ENCODE peak calls at places on chromosome 18, in six cellular contexts. W is gastrocnemius medialis; O is CD8-positive, alpha-beta T cell; H is mammary epithelial cell; I is upper lobe of right lung; K is K562. A is an unnamed sample. For H3K27me3, the result is how much of the 10 kb centered on the place peaks cover.

GRCh38 chr18:63410792-63411191 is 11.5 kb downstream of the VPS4B start:
- DNase-seq in I (no peak), K (no peak), O (no peak), W (no peak), H (peak), A (no peak)

GRCh38 chr18:79406708-79407107 is 11.0 kb downstream of the NFATC1 start:
- DNase-seq in K (no peak), O (no peak), H (no peak), W (no peak), I (peak), A (no peak)

GRCh38 chr18:60962629-60963028 is 370.6 kb upstream of the CDH20 start:
- DNase-seq in I (no peak), O (no peak), H (no peak), K (no peak), W (no peak), A (no peak)

GRCh38 chr18:32298289-32298688 is 108.5 kb downstream of the MEP1B start:
- DNase-seq in K (no peak), I (no peak), W (no peak), O (no peak), H (no peak), A (no peak)

GRCh38 chr18:58993260-58993659 is 128.6 kb downstream of the ZNF532 start:
- DNase-seq in W (no peak), K (no peak), O (no peak), H (peak), I (no peak), A (no peak)

GRCh38 chr18:42229211-42230210 is 274.5 kb downstream of the PIK3C3 start:
- DNase-seq in W (no peak), O (no peak), K (no peak), I (no peak), H (no peak), A (no peak)

GRCh38 chr18:68833756-68834155 is 35.9 kb downstream of the CCDC102B start:
- DNase-seq in W (no peak), H (no peak), O (no peak), I (no peak), K (no peak), A (no peak)

GRCh38 chr18:13376298-13376840 is 157.8 kb downstream of the LDLRAD4 start:
- DNase-seq in O (peak), W (no peak), I (no peak), K (no peak), H (no peak), A (no peak)

GRCh38 chr18:38545071-38545470 is 979.5 kb upstream of the CELF4 start:
- DNase-seq in K (no peak), O (no peak), I (no peak), H (peak), W (no peak), A (no peak)

GRCh38 chr18:9796933-9797549 is 88.7 kb upstream of the TXNDC2 start:
- DNase-seq in I (no peak), H (no peak), O (no peak), W (no peak), K (no peak), A (no peak)

DNA sequence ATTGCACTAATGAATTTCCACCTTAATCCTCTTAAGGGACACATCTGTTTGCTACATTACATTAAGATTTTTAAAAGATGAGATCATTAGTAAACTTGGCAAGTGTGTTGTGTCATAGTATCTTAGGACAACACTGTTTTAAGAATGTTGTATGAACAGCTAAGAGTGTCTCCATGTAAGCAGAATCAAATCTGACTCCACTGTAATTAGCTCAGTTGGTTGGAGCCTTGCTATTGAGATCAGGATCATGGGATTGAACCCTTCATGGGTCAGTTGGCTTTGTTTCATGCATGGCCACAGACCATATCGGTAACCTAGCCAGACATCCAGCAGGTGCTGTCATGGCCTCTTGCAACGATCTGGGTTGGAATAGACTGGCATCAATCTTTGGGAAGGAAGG is 5.2 kb downstream of the FHOD3 start:
- DNase-seq in K (no peak), O (no peak), W (no peak), I (no peak), H (no peak), A (no peak)
- H3K27ac ChIP-seq in K (no peak), O (no peak), W (peak), I (no peak), H (no peak), A (no peak)

DNA sequence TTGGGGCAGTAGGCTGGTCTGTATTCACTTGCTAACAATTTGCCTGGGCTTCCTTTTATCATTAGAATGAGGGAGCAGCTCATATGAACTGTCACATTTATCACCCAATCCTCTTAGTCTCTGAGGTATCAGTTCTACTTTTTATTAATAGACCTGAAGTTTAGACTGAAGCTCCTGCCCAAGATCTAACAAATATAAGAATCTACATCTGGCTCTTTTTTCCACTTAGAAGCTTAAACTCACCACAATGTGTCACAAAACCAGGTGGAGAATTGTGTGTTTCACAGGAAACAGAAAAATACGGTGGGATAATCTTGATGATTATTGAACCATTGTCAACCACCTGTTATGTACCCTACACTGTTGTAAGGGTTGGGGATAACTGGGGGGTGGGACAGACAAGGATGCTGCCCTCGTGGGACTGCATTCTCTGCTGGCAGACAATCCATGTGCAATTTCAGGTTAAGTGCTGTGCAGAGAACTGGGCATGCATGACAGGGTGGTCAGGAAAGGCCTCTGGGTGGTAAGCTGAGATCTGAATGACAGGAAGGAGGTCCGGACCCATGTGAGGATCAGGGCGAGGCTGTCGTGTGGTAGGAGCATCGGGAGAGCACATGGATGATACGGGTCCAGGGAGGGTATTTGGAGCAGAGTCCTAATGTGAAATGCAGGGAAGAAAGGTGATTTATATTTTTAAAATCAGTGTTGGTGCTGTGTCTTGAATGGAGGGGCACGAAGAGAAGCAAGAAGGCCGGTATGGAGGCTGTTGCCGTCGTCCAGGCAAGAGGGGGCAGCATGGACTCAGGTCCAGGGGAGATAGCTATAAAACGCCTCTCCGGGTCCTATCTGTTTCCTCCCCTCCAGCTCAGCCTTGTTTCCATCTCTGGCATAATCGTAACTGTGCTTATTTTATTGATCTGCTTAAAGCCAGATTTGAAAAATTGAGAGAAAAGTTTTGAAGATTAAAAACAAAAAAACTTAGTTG is 17.6 kb downstream of the MYL12B start:
- DNase-seq in H (no peak), W (no peak), I (no peak), O (no peak), K (no peak), A (no peak)
- TF ChIP-seq CTCF in H (no peak), W (no peak), I (no peak), O (no peak), K (peak), A (no peak)

GRCh38 chr18:76532875-76533274 is 37.8 kb upstream of the ZNF516 start:
- DNase-seq in K (no peak), H (no peak), O (no peak), W (no peak), I (peak), A (no peak)

GRCh38 chr18:76530391-76530790 is 35.3 kb upstream of the ZNF516 start:
- DNase-seq in W (no peak), H (no peak), I (no peak), O (no peak), K (no peak), A (no peak)

GRCh38 chr18:76530846-76531245 is 35.8 kb upstream of the ZNF516 start:
- DNase-seq in W (no peak), K (no peak), O (no peak), H (no peak), I (no peak), A (no peak)

GRCh38 chr18:76528477-76529432 is 33.7 kb upstream of the ZNF516 start:
- DNase-seq in W (peak), I (no peak), H (peak), O (no peak), K (no peak), A (no peak)

GRCh38 chr18:76529433-76529811 is 34.4 kb upstream of the ZNF516 start:
- DNase-seq in K (no peak), H (no peak), W (no peak), O (no peak), I (no peak), A (no peak)
- H3K27me3 ChIP-seq in K (under half), H (under half), W (under half), O (under half), I (under half), A (under half)

GRCh38 chr18:48621240-48621639 is 82.4 kb downstream of the CTIF start:
- DNase-seq in O (no peak), K (no peak), H (peak), I (no peak), W (no peak), A (no peak)
- H3K27ac ChIP-seq in O (no peak), K (no peak), H (no peak), I (no peak), W (no peak), A (no peak)

GRCh38 chr18:45785015-45785597 is 40.4 kb upstream of the SIGLEC15 start:
- DNase-seq in O (no peak), I (no peak), K (no peak), W (no peak), H (peak), A (no peak)
- TF ChIP-seq CTCF in O (no peak), I (no peak), K (no peak), W (no peak), H (no peak), A (no peak)

GRCh38 chr18:55152801-55153200 is 193.5 kb upstream of the CCDC68 start:
- DNase-seq in K (no peak), I (no peak), O (no peak), W (no peak), H (peak), A (no peak)
- H3K27me3 ChIP-seq in K (under half), I (under half), O (under half), W (under half), H (under half), A (under half)

DNA sequence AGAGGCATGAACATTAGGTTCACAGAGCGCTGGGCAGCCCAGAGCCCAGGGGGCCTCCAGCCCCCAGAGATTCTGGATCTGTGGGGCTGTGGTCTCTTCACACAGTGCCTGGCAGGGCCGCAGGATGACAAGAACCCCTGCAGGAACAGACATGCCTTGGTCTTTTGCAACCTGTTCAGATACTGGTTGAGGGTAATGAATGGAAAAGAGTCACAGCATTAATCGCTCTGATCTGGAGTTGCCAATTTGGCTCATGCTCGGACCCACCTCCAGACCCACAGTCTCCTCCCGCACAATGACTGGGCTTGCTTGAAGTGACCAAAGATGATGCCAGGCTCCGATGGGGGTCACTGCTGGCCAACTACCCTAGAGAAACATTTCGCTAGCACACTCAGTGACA is 229.4 kb upstream of the SMAD2 start:
- DNase-seq in O (no peak), K (no peak), W (peak), I (no peak), H (peak), A (no peak)
- H3K27ac ChIP-seq in O (no peak), K (no peak), W (no peak), I (no peak), H (peak), A (no peak)

GRCh38 chr18:24544141-24544498 is 83.7 kb downstream of the HRH4 start:
- DNase-seq in O (no peak), I (no peak), K (peak), H (peak), W (no peak), A (no peak)
- TF ChIP-seq CTCF in O (no peak), I (peak), K (peak), H (peak), W (no peak), A (peak)